ENCODE peak calls at places on chromosomes 12 and 14, in ten cellular contexts. G is progenitor cell of endocrine pancreas, H is mucosa of gallbladder, N is T-helper 2 cell, K is AG09319, T is SHP77, V is HTR-8/SVneo, A is left ventricle myocardium inferior, F is NCI-H2081, U is mesothelial cell of epicardium. C is an unnamed sample.

GRCh38 chr12:56995201-56995929 is 11.0 kb downstream of the ZBTB39 start:
- DNase-seq in G (no peak), N (no peak), H (no peak), A (no peak), F (no peak), V (no peak), K (no peak), T (no peak), U (no peak), C (no peak)

GRCh38 chr14:36647417-36647826 is 14.2 kb upstream of the PAX9 start:
- DNase-seq in K (no peak), F (no peak), U (no peak), T (no peak), V (no peak), N (no peak), G (no peak), H (no peak), A (no peak), C (no peak)

GRCh38 chr14:78153069-78153351 is 17.2 kb upstream of the NRXN3 start:
- DNase-seq in N (no peak), G (no peak), T (no peak), V (no peak), F (peak), K (no peak), H (no peak), U (no peak), A (no peak), C (no peak)

GRCh38 chr14:20707622-20708021 is 19.1 kb downstream of the ANG start:
- DNase-seq in V (no peak), N (no peak), A (no peak), U (no peak), F (no peak), K (no peak), H (peak), G (no peak), T (no peak), C (no peak)

GRCh38 chr14:59175404-59175803 is 13.1 kb upstream of the DAAM1 start:
- DNase-seq in A (no peak), H (no peak), K (no peak), U (no peak), G (no peak), V (no peak), N (no peak), T (no peak), F (no peak), C (no peak)

GRCh38 chr12:8527250-8528130 is 13.2 kb downstream of the CLEC4E start:
- DNase-seq in H (no peak), F (no peak), V (no peak), U (no peak), N (no peak), T (no peak), K (no peak), A (no peak), G (no peak), C (no peak)

GRCh38 chr12:131869871-131870418 is 24.5 kb upstream of the ULK1 start:
- DNase-seq in T (no peak), F (no peak), A (no peak), G (no peak), H (no peak), N (no peak), K (no peak), V (peak), U (no peak), C (no peak)

GRCh38 chr12:92144631-92145480 is 790 bp downstream of the BTG1 start:
- DNase-seq in A (peak), V (no peak), F (peak), K (no peak), H (peak), N (peak), T (peak), G (peak), U (peak), C (no peak)

GRCh38 chr12:64681200-64682052 is 71.1 kb downstream of the RASSF3 start:
- DNase-seq in U (no peak), K (no peak), F (no peak), A (no peak), H (no peak), G (no peak), T (no peak), V (no peak), N (no peak), C (no peak)

GRCh38 chr14:89543420-89543790 is 126.4 kb upstream of the FOXN3 start:
- DNase-seq in T (no peak), F (no peak), U (no peak), H (no peak), A (no peak), V (no peak), G (peak), N (no peak), K (no peak), C (no peak)

GRCh38 chr12:7512528-7512927 is 9.0 kb upstream of the CD163 start:
- DNase-seq in N (no peak), U (no peak), F (no peak), G (no peak), V (peak), T (no peak), A (no peak), H (no peak), K (peak), C (no peak)

GRCh38 chr12:7219599-7220243 is 30.2 kb downstream of the PEX5 start:
- DNase-seq in N (peak), F (peak), A (peak), H (peak), K (peak), G (peak), U (peak), V (peak), T (peak), C (no peak)

GRCh38 chr12:105257321-105257728 is 21.4 kb upstream of the APPL2 start:
- DNase-seq in T (no peak), G (no peak), N (no peak), K (peak), H (no peak), A (no peak), F (no peak), V (peak), U (no peak), C (no peak)

C was measured in D721Med.